ENCODE peak calls at places on chromosomes 16 and 17, in eight cellular contexts. One of them, this sample, is unnamed.

GRCh38 chr17:69460963-69461922 is 46.7 kb downstream of the MAP2K6 start:
- DNase-seq in heart right ventricle: no peak
- DNase-seq in AG10803: no peak
- DNase-seq in Peyer's patch: no peak
- DNase-seq in B cell: no peak
- DNase-seq in dorsolateral prefrontal cortex: no peak
- DNase-seq in testis: no peak
- DNase-seq in esophagus squamous epithelium: no peak
- DNase-seq in this sample: no peak

GRCh38 chr17:82103588-82104451 is 5.8 kb upstream of the FASN start:
- DNase-seq in heart right ventricle: no peak
- DNase-seq in AG10803: no peak
- DNase-seq in Peyer's patch: no peak
- DNase-seq in B cell: no peak
- DNase-seq in dorsolateral prefrontal cortex: peak
- DNase-seq in testis: peak
- DNase-seq in esophagus squamous epithelium: no peak
- DNase-seq in this sample: peak

GRCh38 chr17:40432864-40433528 is 10.3 kb upstream of the IGFBP4 start:
- DNase-seq in heart right ventricle: peak
- DNase-seq in AG10803: peak
- DNase-seq in Peyer's patch: peak
- DNase-seq in B cell: no peak
- DNase-seq in dorsolateral prefrontal cortex: no peak
- DNase-seq in testis: no peak
- DNase-seq in esophagus squamous epithelium: no peak
- DNase-seq in this sample: no peak

GRCh38 chr17:39701784-39702422 is 2.0 kb downstream of the ERBB2 start:
- DNase-seq in heart right ventricle: no peak
- DNase-seq in AG10803: no peak
- DNase-seq in Peyer's patch: no peak
- DNase-seq in B cell: no peak
- DNase-seq in dorsolateral prefrontal cortex: no peak
- DNase-seq in testis: no peak
- DNase-seq in esophagus squamous epithelium: no peak
- DNase-seq in this sample: no peak

GRCh38 chr17:14637260-14637659 is 336.4 kb downstream of the HS3ST3B1 start:
- DNase-seq in heart right ventricle: no peak
- DNase-seq in AG10803: no peak
- DNase-seq in Peyer's patch: no peak
- DNase-seq in B cell: no peak
- DNase-seq in dorsolateral prefrontal cortex: no peak
- DNase-seq in testis: no peak
- DNase-seq in esophagus squamous epithelium: no peak
- DNase-seq in this sample: no peak

GRCh38 chr17:80953471-80954315 is 37.9 kb upstream of the CHMP6 start:
- DNase-seq in heart right ventricle: no peak
- DNase-seq in AG10803: no peak
- DNase-seq in Peyer's patch: no peak
- DNase-seq in B cell: peak
- DNase-seq in dorsolateral prefrontal cortex: no peak
- DNase-seq in testis: no peak
- DNase-seq in esophagus squamous epithelium: no peak
- DNase-seq in this sample: no peak

GRCh38 chr17:76872874-76873221 is 4.6 kb downstream of the MGAT5B start:
- DNase-seq in heart right ventricle: no peak
- DNase-seq in AG10803: no peak
- DNase-seq in Peyer's patch: no peak
- DNase-seq in B cell: no peak
- DNase-seq in dorsolateral prefrontal cortex: no peak
- DNase-seq in testis: no peak
- DNase-seq in esophagus squamous epithelium: no peak
- DNase-seq in this sample: no peak

GRCh38 chr17:32927724-32928526 is at the start of gene TMEM98:
- DNase-seq in heart right ventricle: peak
- DNase-seq in AG10803: peak
- DNase-seq in Peyer's patch: peak
- DNase-seq in B cell: no peak
- DNase-seq in dorsolateral prefrontal cortex: peak
- DNase-seq in testis: peak
- DNase-seq in esophagus squamous epithelium: no peak
- DNase-seq in this sample: peak

GRCh38 chr16:1920727-1921155 is 2.5 kb upstream of the HS3ST6 start:
- DNase-seq in heart right ventricle: no peak
- DNase-seq in AG10803: no peak
- DNase-seq in Peyer's patch: peak
- DNase-seq in B cell: no peak
- DNase-seq in dorsolateral prefrontal cortex: no peak
- DNase-seq in testis: peak
- DNase-seq in esophagus squamous epithelium: no peak
- DNase-seq in this sample: no peak

GRCh38 chr17:80219777-80220708 is at the start of the genes SGSH and SLC26A11:
- DNase-seq in heart right ventricle: peak
- DNase-seq in AG10803: peak
- DNase-seq in Peyer's patch: peak
- DNase-seq in B cell: peak
- DNase-seq in dorsolateral prefrontal cortex: peak
- DNase-seq in testis: peak
- DNase-seq in esophagus squamous epithelium: no peak
- DNase-seq in this sample: peak

GRCh38 chr17:76569607-76570279 is 15.9 kb downstream of the ST6GALNAC2 start:
- DNase-seq in heart right ventricle: no peak
- DNase-seq in AG10803: no peak
- DNase-seq in Peyer's patch: no peak
- DNase-seq in B cell: no peak
- DNase-seq in dorsolateral prefrontal cortex: no peak
- DNase-seq in testis: peak
- DNase-seq in esophagus squamous epithelium: no peak
- DNase-seq in this sample: no peak

GRCh38 chr16:84088695-84089395 is 27.9 kb downstream of the MBTPS1 start:
- DNase-seq in heart right ventricle: peak
- DNase-seq in AG10803: peak
- DNase-seq in Peyer's patch: peak
- DNase-seq in B cell: peak
- DNase-seq in dorsolateral prefrontal cortex: peak
- DNase-seq in testis: no peak
- DNase-seq in esophagus squamous epithelium: no peak
- DNase-seq in this sample: no peak

GRCh38 chr16:4094138-4094773 is 22.0 kb downstream of the ADCY9 start:
- DNase-seq in heart right ventricle: no peak
- DNase-seq in AG10803: no peak
- DNase-seq in Peyer's patch: peak
- DNase-seq in B cell: no peak
- DNase-seq in dorsolateral prefrontal cortex: no peak
- DNase-seq in testis: peak
- DNase-seq in esophagus squamous epithelium: no peak
- DNase-seq in this sample: no peak

GRCh38 chr16:75919664-75920063 is 193.4 kb upstream of the CPHXL start:
- DNase-seq in heart right ventricle: no peak
- DNase-seq in AG10803: no peak
- DNase-seq in Peyer's patch: no peak
- DNase-seq in B cell: no peak
- DNase-seq in dorsolateral prefrontal cortex: peak
- DNase-seq in testis: no peak
- DNase-seq in esophagus squamous epithelium: no peak
- DNase-seq in this sample: no peak

GRCh38 chr17:18932360-18933055 is 19.5 kb upstream of the SLC5A10 start:
- DNase-seq in heart right ventricle: no peak
- DNase-seq in AG10803: no peak
- DNase-seq in Peyer's patch: no peak
- DNase-seq in B cell: no peak
- DNase-seq in dorsolateral prefrontal cortex: no peak
- DNase-seq in testis: no peak
- DNase-seq in esophagus squamous epithelium: no peak
- DNase-seq in this sample: no peak

GRCh38 chr17:18925187-18925586 is 26.8 kb upstream of the SLC5A10 start:
- DNase-seq in heart right ventricle: no peak
- DNase-seq in AG10803: no peak
- DNase-seq in Peyer's patch: no peak
- DNase-seq in B cell: no peak
- DNase-seq in dorsolateral prefrontal cortex: no peak
- DNase-seq in testis: no peak
- DNase-seq in esophagus squamous epithelium: no peak
- DNase-seq in this sample: no peak

GRCh38 chr17:18933102-18934058 is 18.6 kb upstream of the SLC5A10 start:
- DNase-seq in heart right ventricle: no peak
- DNase-seq in AG10803: no peak
- DNase-seq in Peyer's patch: no peak
- DNase-seq in B cell: no peak
- DNase-seq in dorsolateral prefrontal cortex: no peak
- DNase-seq in testis: no peak
- DNase-seq in esophagus squamous epithelium: no peak
- DNase-seq in this sample: no peak

GRCh38 chr17:18928726-18929125 is 23.2 kb upstream of the SLC5A10 start:
- DNase-seq in heart right ventricle: no peak
- DNase-seq in AG10803: no peak
- DNase-seq in Peyer's patch: no peak
- DNase-seq in B cell: no peak
- DNase-seq in dorsolateral prefrontal cortex: no peak
- DNase-seq in testis: no peak
- DNase-seq in esophagus squamous epithelium: no peak
- DNase-seq in this sample: no peak
- TF ChIP-seq CTCF in heart right ventricle: no peak
- TF ChIP-seq CTCF in AG10803: no peak
- TF ChIP-seq CTCF in Peyer's patch: no peak
- TF ChIP-seq CTCF in B cell: no peak
- TF ChIP-seq CTCF in dorsolateral prefrontal cortex: no peak
- TF ChIP-seq CTCF in testis: no peak
- TF ChIP-seq CTCF in esophagus squamous epithelium: no peak
- TF ChIP-seq CTCF in this sample: no peak

GRCh38 chr17:74201250-74201649 is 2.2 kb upstream of the RPL38 start:
- DNase-seq in heart right ventricle: peak
- DNase-seq in AG10803: peak
- DNase-seq in Peyer's patch: peak
- DNase-seq in B cell: no peak
- DNase-seq in dorsolateral prefrontal cortex: no peak
- DNase-seq in testis: no peak
- DNase-seq in esophagus squamous epithelium: no peak
- DNase-seq in this sample: no peak

GRCh38 chr17:74204474-74204873 is 996 bp downstream of the RPL38 start:
- DNase-seq in heart right ventricle: no peak
- DNase-seq in AG10803: no peak
- DNase-seq in Peyer's patch: no peak
- DNase-seq in B cell: no peak
- DNase-seq in dorsolateral prefrontal cortex: no peak
- DNase-seq in testis: no peak
- DNase-seq in esophagus squamous epithelium: no peak
- DNase-seq in this sample: no peak

GRCh38 chr17:74205274-74205673 is 1.8 kb downstream of the RPL38 start:
- DNase-seq in heart right ventricle: no peak
- DNase-seq in AG10803: no peak
- DNase-seq in Peyer's patch: no peak
- DNase-seq in B cell: no peak
- DNase-seq in dorsolateral prefrontal cortex: no peak
- DNase-seq in testis: no peak
- DNase-seq in esophagus squamous epithelium: no peak
- DNase-seq in this sample: no peak

GRCh38 chr17:74203439-74204240 is at the start of gene RPL38:
- DNase-seq in heart right ventricle: peak
- DNase-seq in AG10803: peak
- DNase-seq in Peyer's patch: peak
- DNase-seq in B cell: peak
- DNase-seq in dorsolateral prefrontal cortex: peak
- DNase-seq in testis: peak
- DNase-seq in esophagus squamous epithelium: peak
- DNase-seq in this sample: peak

GRCh38 chr17:74202879-74203432 is 522 bp upstream of the RPL38 start:
- DNase-seq in heart right ventricle: no peak
- DNase-seq in AG10803: no peak
- DNase-seq in Peyer's patch: no peak
- DNase-seq in B cell: no peak
- DNase-seq in dorsolateral prefrontal cortex: peak
- DNase-seq in testis: no peak
- DNase-seq in esophagus squamous epithelium: no peak
- DNase-seq in this sample: no peak
- TF ChIP-seq CTCF in heart right ventricle: no peak
- TF ChIP-seq CTCF in AG10803: no peak
- TF ChIP-seq CTCF in Peyer's patch: no peak
- TF ChIP-seq CTCF in B cell: no peak
- TF ChIP-seq CTCF in dorsolateral prefrontal cortex: no peak
- TF ChIP-seq CTCF in testis: no peak
- TF ChIP-seq CTCF in esophagus squamous epithelium: no peak
- TF ChIP-seq CTCF in this sample: no peak

DNA sequence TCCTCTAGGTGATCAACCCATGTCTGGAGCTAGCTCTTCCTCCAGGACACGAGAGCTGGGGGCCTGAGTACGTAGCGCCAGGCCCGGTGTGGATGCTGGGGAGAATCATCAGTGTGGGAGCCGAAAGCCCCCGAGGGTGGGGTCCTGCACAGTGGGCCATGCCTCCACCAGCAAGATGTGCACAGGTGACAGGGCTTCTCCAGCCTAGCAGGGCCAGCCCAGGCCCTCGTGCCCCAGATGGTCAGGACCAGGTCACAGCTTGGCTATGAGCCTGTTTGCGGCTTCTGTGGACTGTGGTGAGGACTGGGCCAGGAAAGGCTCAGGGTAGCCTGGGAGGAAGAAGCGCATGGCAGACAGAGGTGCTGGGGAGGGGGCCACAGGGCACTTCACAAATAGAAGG is 7.8 kb downstream of the MPG start:
- DNase-seq in heart right ventricle: no peak
- DNase-seq in AG10803: no peak
- DNase-seq in Peyer's patch: no peak
- DNase-seq in B cell: no peak
- DNase-seq in dorsolateral prefrontal cortex: peak
- DNase-seq in testis: no peak
- DNase-seq in esophagus squamous epithelium: no peak
- DNase-seq in this sample: no peak
- TF ChIP-seq CTCF in heart right ventricle: no peak
- TF ChIP-seq CTCF in AG10803: no peak
- TF ChIP-seq CTCF in Peyer's patch: no peak
- TF ChIP-seq CTCF in B cell: no peak
- TF ChIP-seq CTCF in dorsolateral prefrontal cortex: no peak
- TF ChIP-seq CTCF in testis: no peak
- TF ChIP-seq CTCF in esophagus squamous epithelium: no peak
- TF ChIP-seq CTCF in this sample: no peak

GRCh38 chr16:68365167-68365817 is 54.5 kb downstream of the PRMT7 start:
- DNase-seq in heart right ventricle: no peak
- DNase-seq in AG10803: peak
- DNase-seq in Peyer's patch: peak
- DNase-seq in B cell: no peak
- DNase-seq in dorsolateral prefrontal cortex: peak
- DNase-seq in testis: no peak
- DNase-seq in esophagus squamous epithelium: no peak
- DNase-seq in this sample: no peak

GRCh38 chr16:68362952-68363846 is 52.4 kb downstream of the PRMT7 start:
- DNase-seq in heart right ventricle: no peak
- DNase-seq in AG10803: no peak
- DNase-seq in Peyer's patch: no peak
- DNase-seq in B cell: no peak
- DNase-seq in dorsolateral prefrontal cortex: no peak
- DNase-seq in testis: no peak
- DNase-seq in esophagus squamous epithelium: no peak
- DNase-seq in this sample: no peak

GRCh38 chr16:68363847-68364600 is 53.2 kb downstream of the PRMT7 start:
- DNase-seq in heart right ventricle: no peak
- DNase-seq in AG10803: no peak
- DNase-seq in Peyer's patch: no peak
- DNase-seq in B cell: no peak
- DNase-seq in dorsolateral prefrontal cortex: no peak
- DNase-seq in testis: peak
- DNase-seq in esophagus squamous epithelium: no peak
- DNase-seq in this sample: no peak

GRCh38 chr16:68366062-68366461 is 55.2 kb downstream of the PRMT7 start:
- DNase-seq in heart right ventricle: no peak
- DNase-seq in AG10803: no peak
- DNase-seq in Peyer's patch: no peak
- DNase-seq in B cell: no peak
- DNase-seq in dorsolateral prefrontal cortex: no peak
- DNase-seq in testis: no peak
- DNase-seq in esophagus squamous epithelium: no peak
- DNase-seq in this sample: no peak

GRCh38 chr16:68364601-68364998 is 53.8 kb downstream of the PRMT7 start:
- DNase-seq in heart right ventricle: no peak
- DNase-seq in AG10803: peak
- DNase-seq in Peyer's patch: no peak
- DNase-seq in B cell: no peak
- DNase-seq in dorsolateral prefrontal cortex: no peak
- DNase-seq in testis: no peak
- DNase-seq in esophagus squamous epithelium: no peak
- DNase-seq in this sample: no peak
- TF ChIP-seq CTCF in heart right ventricle: no peak
- TF ChIP-seq CTCF in AG10803: no peak
- TF ChIP-seq CTCF in Peyer's patch: no peak
- TF ChIP-seq CTCF in B cell: no peak
- TF ChIP-seq CTCF in dorsolateral prefrontal cortex: no peak
- TF ChIP-seq CTCF in testis: no peak
- TF ChIP-seq CTCF in esophagus squamous epithelium: no peak
- TF ChIP-seq CTCF in this sample: peak